ENCODE peak calls at places on chromosome 1, in four cellular contexts. N is SK-N-SH treated with all-trans-retinoic acid at 6 μM for 48 hours; P is activated T-cell treated with anti-CD3 and anti-CD28 coated beads, Interleukin-2, amount 50 U/mL, for 72 hours; A is GM12878. H is an unnamed sample.

GRCh38 chr1:226029093-226029496 is 30.0 kb upstream of the SDE2 start:
- ATAC-seq in P (no peak), N (no peak), A (peak), H (peak)

GRCh38 chr1:87132664-87133000 is 196.0 kb upstream of the LMO4 start:
- ATAC-seq in N (no peak), P (no peak), A (no peak), H (no peak)

GRCh38 chr1:108107658-108108057 is 92.5 kb downstream of the SLC25A24 start:
- ATAC-seq in A (peak), P (peak), N (peak), H (no peak)

GRCh38 chr1:210882414-210883221 is 251.3 kb downstream of the KCNH1 start:
- ATAC-seq in P (peak), A (no peak), N (no peak), H (no peak)

GRCh38 chr1:12414444-12415238 is 184.8 kb downstream of the VPS13D start:
- ATAC-seq in N (no peak), A (no peak), P (peak), H (peak)

GRCh38 chr1:68384321-68384813 is 65.4 kb downstream of the RPE65 start:
- ATAC-seq in A (no peak), N (peak), P (no peak), H (no peak)

GRCh38 chr1:147808025-147808424 is 47.6 kb upstream of the GJA5 start:
- ATAC-seq in A (no peak), P (no peak), N (no peak), H (no peak)

GRCh38 chr1:84698151-84698651 is 7.9 kb upstream of the SSX2IP start:
- ATAC-seq in A (no peak), N (peak), P (no peak), H (no peak)

GRCh38 chr1:50123071-50123470 is 14.4 kb downstream of the ELAVL4 start:
- ATAC-seq in N (no peak), A (no peak), P (no peak), H (no peak)

GRCh38 chr1:172417552-172417951 is 2.9 kb upstream of the C1orf105 start:
- ATAC-seq in P (no peak), N (no peak), A (no peak), H (no peak)

GRCh38 chr1:1597275-1597930 is 2.5 kb downstream of the FNDC10 start:
- ATAC-seq in A (peak), P (peak), N (peak), H (peak)

GRCh38 chr1:164480285-164480907 is 78.6 kb upstream of the PBX1 start:
- ATAC-seq in P (no peak), A (no peak), N (no peak), H (peak)

GRCh38 chr1:160622885-160623633 is 23.8 kb downstream of the SLAMF1 start:
- ATAC-seq in P (peak), N (no peak), A (peak), H (peak)

GRCh38 chr1:221734187-221734586 is 7.7 kb downstream of the DUSP10 start:
- ATAC-seq in A (no peak), N (no peak), P (no peak), H (no peak)

GRCh38 chr1:228178737-228179720 is 13.4 kb downstream of the IBA57 start:
- ATAC-seq in A (no peak), P (no peak), N (no peak), H (no peak)

GRCh38 chr1:9263276-9263855 is 28.8 kb downstream of the H6PD start:
- ATAC-seq in P (no peak), N (no peak), A (no peak), H (no peak)

GRCh38 chr1:80961464-80962190 is 839.1 kb upstream of the ADGRL2 start:
- ATAC-seq in P (no peak), A (no peak), N (no peak), H (peak)